ENCODE peak calls at places on chromosomes 16 and 17, in eight cellular contexts. One of them, this sample, is unnamed.

GRCh38 chr17:76973040-76973439 is 104.8 kb downstream of the MGAT5B start:
- DNase-seq in heart right ventricle: no peak
- DNase-seq in HT-29: no peak
- DNase-seq in CD8-positive, alpha-beta memory T cell: no peak
- DNase-seq in spleen: no peak
- DNase-seq in glomerular endothelial cell: no peak
- DNase-seq in AG08395: no peak
- DNase-seq in GM06990: no peak
- DNase-seq in this sample: no peak

GRCh38 chr17:7838291-7839075 is 4.5 kb downstream of the KDM6B start:
- DNase-seq in heart right ventricle: no peak
- DNase-seq in HT-29: no peak
- DNase-seq in CD8-positive, alpha-beta memory T cell: no peak
- DNase-seq in spleen: peak; percentile 79
- DNase-seq in glomerular endothelial cell: no peak
- DNase-seq in AG08395: no peak
- DNase-seq in GM06990: no peak
- DNase-seq in this sample: no peak

GRCh38 chr16:67116388-67117311 is 6.9 kb downstream of the PHAF1 start:
- DNase-seq in heart right ventricle: no peak
- DNase-seq in HT-29: no peak
- DNase-seq in CD8-positive, alpha-beta memory T cell: no peak
- DNase-seq in spleen: no peak
- DNase-seq in glomerular endothelial cell: no peak
- DNase-seq in AG08395: no peak
- DNase-seq in GM06990: no peak
- DNase-seq in this sample: no peak

GRCh38 chr16:68300736-68301459 is 9.8 kb downstream of the SLC7A6OS start:
- DNase-seq in heart right ventricle: no peak
- DNase-seq in HT-29: no peak
- DNase-seq in CD8-positive, alpha-beta memory T cell: no peak
- DNase-seq in spleen: no peak
- DNase-seq in glomerular endothelial cell: no peak
- DNase-seq in AG08395: no peak
- DNase-seq in GM06990: no peak
- DNase-seq in this sample: no peak

GRCh38 chr17:57875109-57876022 is 25.5 kb upstream of the MRPS23 start:
- DNase-seq in heart right ventricle: peak; percentile 82
- DNase-seq in HT-29: peak; percentile 84
- DNase-seq in CD8-positive, alpha-beta memory T cell: no peak
- DNase-seq in spleen: no peak
- DNase-seq in glomerular endothelial cell: peak; percentile 78
- DNase-seq in AG08395: peak; percentile 95
- DNase-seq in GM06990: no peak
- DNase-seq in this sample: no peak

GRCh38 chr17:19424934-19425868 is 14.2 kb downstream of the RNF112 start:
- DNase-seq in heart right ventricle: no peak
- DNase-seq in HT-29: no peak
- DNase-seq in CD8-positive, alpha-beta memory T cell: no peak
- DNase-seq in spleen: no peak
- DNase-seq in glomerular endothelial cell: no peak
- DNase-seq in AG08395: no peak
- DNase-seq in GM06990: no peak
- DNase-seq in this sample: no peak

GRCh38 chr17:17694229-17695081 is 13.2 kb downstream of the RAI1 start:
- DNase-seq in heart right ventricle: peak; percentile 71
- DNase-seq in HT-29: peak; percentile 50
- DNase-seq in CD8-positive, alpha-beta memory T cell: peak; percentile 72
- DNase-seq in spleen: peak; percentile 94
- DNase-seq in glomerular endothelial cell: no peak
- DNase-seq in AG08395: peak; percentile 83
- DNase-seq in GM06990: peak; percentile 81
- DNase-seq in this sample: peak; percentile 93

GRCh38 chr16:15723808-15724207 is 73.8 kb downstream of the NDE1 start:
- DNase-seq in heart right ventricle: no peak
- DNase-seq in HT-29: no peak
- DNase-seq in CD8-positive, alpha-beta memory T cell: no peak
- DNase-seq in spleen: no peak
- DNase-seq in glomerular endothelial cell: no peak
- DNase-seq in AG08395: no peak
- DNase-seq in GM06990: no peak
- DNase-seq in this sample: no peak

GRCh38 chr17:57533684-57534305 is 211.3 kb downstream of the CCDC182 start:
- DNase-seq in heart right ventricle: no peak
- DNase-seq in HT-29: no peak
- DNase-seq in CD8-positive, alpha-beta memory T cell: no peak
- DNase-seq in spleen: no peak
- DNase-seq in glomerular endothelial cell: no peak
- DNase-seq in AG08395: no peak
- DNase-seq in GM06990: no peak
- DNase-seq in this sample: peak; percentile 16

GRCh38 chr16:81861915-81862314 is 82.8 kb downstream of the PLCG2 start:
- DNase-seq in heart right ventricle: peak; percentile 28
- DNase-seq in HT-29: peak; percentile 38
- DNase-seq in CD8-positive, alpha-beta memory T cell: no peak
- DNase-seq in spleen: no peak
- DNase-seq in glomerular endothelial cell: no peak
- DNase-seq in AG08395: no peak
- DNase-seq in GM06990: no peak
- DNase-seq in this sample: no peak

GRCh38 chr17:4142107-4142900 is 526 bp downstream of the ZZEF1 start:
- DNase-seq in heart right ventricle: peak; percentile 19
- DNase-seq in HT-29: peak; percentile 25
- DNase-seq in CD8-positive, alpha-beta memory T cell: no peak
- DNase-seq in spleen: no peak
- DNase-seq in glomerular endothelial cell: no peak
- DNase-seq in AG08395: peak; percentile 35
- DNase-seq in GM06990: no peak
- DNase-seq in this sample: peak; percentile 42

GRCh38 chr17:9150407-9151090 is 129.2 kb downstream of the NTN1 start:
- DNase-seq in heart right ventricle: no peak
- DNase-seq in HT-29: no peak
- DNase-seq in CD8-positive, alpha-beta memory T cell: no peak
- DNase-seq in spleen: no peak
- DNase-seq in glomerular endothelial cell: no peak
- DNase-seq in AG08395: peak; percentile 62
- DNase-seq in GM06990: no peak
- DNase-seq in this sample: no peak

GRCh38 chr16:88732172-88732960 is 26.1 kb downstream of the CTU2 start:
- DNase-seq in heart right ventricle: no peak
- DNase-seq in HT-29: no peak
- DNase-seq in CD8-positive, alpha-beta memory T cell: no peak
- DNase-seq in spleen: no peak
- DNase-seq in glomerular endothelial cell: no peak
- DNase-seq in AG08395: no peak
- DNase-seq in GM06990: no peak
- DNase-seq in this sample: no peak

GRCh38 chr17:80468781-80469533 is 7.5 kb downstream of the NPTX1 start:
- DNase-seq in heart right ventricle: no peak
- DNase-seq in HT-29: no peak
- DNase-seq in CD8-positive, alpha-beta memory T cell: no peak
- DNase-seq in spleen: no peak
- DNase-seq in glomerular endothelial cell: no peak
- DNase-seq in AG08395: no peak
- DNase-seq in GM06990: no peak
- DNase-seq in this sample: no peak

GRCh38 chr17:65434878-65435277 is 126.6 kb downstream of the AXIN2 start:
- DNase-seq in heart right ventricle: no peak
- DNase-seq in HT-29: no peak
- DNase-seq in CD8-positive, alpha-beta memory T cell: no peak
- DNase-seq in spleen: no peak
- DNase-seq in glomerular endothelial cell: no peak
- DNase-seq in AG08395: no peak
- DNase-seq in GM06990: no peak
- DNase-seq in this sample: no peak

GRCh38 chr17:2362416-2362815 is 25.1 kb downstream of the SGSM2 start:
- DNase-seq in heart right ventricle: no peak
- DNase-seq in HT-29: no peak
- DNase-seq in CD8-positive, alpha-beta memory T cell: no peak
- DNase-seq in spleen: no peak
- DNase-seq in glomerular endothelial cell: no peak
- DNase-seq in AG08395: no peak
- DNase-seq in GM06990: no peak
- DNase-seq in this sample: no peak